ENCODE peak calls at places on chromosomes 6 and 20, in ten cellular contexts. S is AG04450, A is lung, I is prostate gland, E is gastrocnemius medialis, X is colonic mucosa, V is hepatocyte, M is sigmoid colon, P is endothelial cell of umbilical vein, W is GM23338. O is an unnamed sample.

GRCh38 chr6:158253248-158253647 is 59.0 kb upstream of the TULP4 start:
- DNase-seq in S (no peak), A (no peak), I (no peak), E (no peak), X (no peak), V (no peak), M (no peak), P (no peak), W (no peak), O (no peak)

GRCh38 chr6:101909376-101909775 is 515.9 kb downstream of the GRIK2 start:
- DNase-seq in S (no peak), A (no peak), I (no peak), E (no peak), X (no peak), V (no peak), M (no peak), P (no peak), W (no peak), O (no peak)

GRCh38 chr6:2852514-2852855 is 10.8 kb upstream of the SERPINB1 start:
- DNase-seq in S (no peak), A (no peak), I (no peak), E (no peak), X (no peak), V (no peak), M (no peak), P (no peak), W (no peak), O (no peak)

GRCh38 chr20:44017905-44018683 is 103.4 kb downstream of the TOX2 start:
- DNase-seq in S (peak; percentile 69), A (peak; percentile 85), I (peak; percentile 40), E (peak; percentile 39), X (peak; percentile 96), V (peak; percentile 68), M (peak; percentile 91), P (peak; percentile 84), W (no peak), O (peak; percentile 68)

GRCh38 chr6:122704086-122704485 is 75.4 kb upstream of the FABP7 start:
- DNase-seq in S (no peak), A (no peak), I (no peak), E (no peak), X (no peak), V (no peak), M (no peak), P (no peak), W (no peak), O (no peak)

GRCh38 chr20:34938466-34939163 is 17.0 kb downstream of the GSS start:
- DNase-seq in S (no peak), A (peak; percentile 51), I (peak; percentile 41), E (peak; percentile 40), X (peak; percentile 93), V (no peak), M (peak; percentile 73), P (peak; percentile 81), W (no peak), O (no peak)

GRCh38 chr6:136138003-136138402 is 112.1 kb downstream of the MTFR2 start:
- DNase-seq in S (no peak), A (no peak), I (no peak), E (no peak), X (no peak), V (no peak), M (no peak), P (no peak), W (no peak), O (no peak)

GRCh38 chr20:2164966-2165365 is 63.3 kb downstream of the STK35 start:
- DNase-seq in S (no peak), A (no peak), I (no peak), E (no peak), X (no peak), V (no peak), M (no peak), P (no peak), W (no peak), O (no peak)

GRCh38 chr20:19851863-19852262 is 93.8 kb downstream of the RIN2 start:
- DNase-seq in S (no peak), A (no peak), I (no peak), E (no peak), X (peak; percentile 15), V (no peak), M (no peak), P (no peak), W (no peak), O (no peak)

GRCh38 chr20:48788486-48789072 is 39.2 kb downstream of the PREX1 start:
- DNase-seq in S (no peak), A (no peak), I (no peak), E (no peak), X (no peak), V (no peak), M (no peak), P (no peak), W (no peak), O (no peak)

DNA sequence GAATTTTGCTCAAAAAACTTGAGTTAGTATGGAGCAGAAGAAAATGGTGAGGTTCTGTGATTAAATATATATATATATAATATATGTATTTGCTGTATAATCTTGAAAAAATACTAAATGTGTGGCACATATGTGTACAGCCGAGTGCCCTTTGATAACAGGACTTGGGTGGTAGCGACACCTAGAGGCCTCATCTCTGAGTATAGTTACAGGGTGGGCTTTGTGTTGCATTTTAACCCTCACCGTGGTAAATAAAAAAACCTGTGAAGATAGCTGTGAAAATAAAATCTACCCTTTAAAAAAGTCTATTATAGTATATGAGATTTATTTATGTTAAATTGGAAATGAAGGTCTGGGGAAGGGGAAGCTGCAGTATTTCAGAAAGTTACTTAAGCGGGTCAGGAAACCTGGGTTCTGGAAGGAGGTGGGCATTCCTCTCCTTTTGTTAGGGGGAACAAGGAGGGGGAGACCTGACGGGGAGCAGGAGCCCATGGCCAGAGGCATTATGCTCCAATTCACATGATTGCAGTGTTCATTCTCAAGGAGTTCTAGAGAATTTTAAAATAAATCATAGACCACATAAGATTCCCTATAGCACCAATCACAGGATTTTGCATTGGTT is 82.7 kb downstream of the SH3BGRL2 start:
- DNase-seq in S (no peak), A (peak; percentile 38), I (peak; percentile 32), E (no peak), X (peak; percentile 65), V (peak; percentile 77), M (no peak), P (peak; percentile 64), W (peak; percentile 78), O (no peak)
- TF ChIP-seq CTCF in S (peak; percentile 59), A (peak; percentile 24), I (peak; percentile 60), E (peak; percentile 66), X (peak; percentile 47), V (peak; percentile 87), M (peak; percentile 13), P (peak; percentile 62), W (peak; percentile 85), O (peak; percentile 40)

DNA sequence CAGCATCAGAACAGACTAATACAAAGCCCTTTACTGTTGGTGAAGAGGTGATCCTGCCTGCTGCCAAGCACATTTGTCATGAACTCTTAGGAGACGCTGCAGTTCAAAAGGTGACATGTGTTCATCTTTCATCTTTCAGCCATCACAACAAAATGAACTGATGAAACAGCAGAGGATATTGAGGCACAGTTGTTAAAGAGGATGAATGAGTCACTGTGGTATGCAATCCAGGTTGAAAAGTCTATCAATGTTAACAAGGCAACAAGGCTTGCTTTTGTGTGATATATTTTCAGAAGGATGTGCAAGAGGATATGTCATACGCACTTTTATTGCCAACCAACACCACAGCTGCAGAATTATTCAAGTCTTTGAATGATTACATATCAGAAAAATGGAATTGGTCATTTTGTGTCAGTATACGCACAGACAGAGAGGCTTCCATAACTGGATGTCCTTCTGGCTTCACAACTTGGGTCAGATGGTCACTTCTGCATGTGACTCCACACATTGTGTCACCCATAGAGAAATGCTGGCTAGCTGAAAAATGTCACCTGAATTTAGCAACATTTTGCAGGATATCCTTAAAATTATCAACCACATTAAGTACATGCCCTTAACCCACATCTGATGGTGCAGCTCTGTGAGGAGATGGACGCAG is 52.3 kb upstream of the PLN start:
- DNase-seq in S (peak; percentile 2), A (no peak), I (no peak), E (no peak), X (no peak), V (no peak), M (no peak), P (peak; percentile 55), W (no peak), O (no peak)
- H3K27ac ChIP-seq in S (no peak overlapping the region), A (no peak overlapping the region), I (no peak overlapping the region), E (no peak overlapping the region), X (no peak overlapping the region), V (no peak overlapping the region), M (no peak overlapping the region), P (no peak overlapping the region), W (no peak overlapping the region), O (no peak overlapping the region)

DNA sequence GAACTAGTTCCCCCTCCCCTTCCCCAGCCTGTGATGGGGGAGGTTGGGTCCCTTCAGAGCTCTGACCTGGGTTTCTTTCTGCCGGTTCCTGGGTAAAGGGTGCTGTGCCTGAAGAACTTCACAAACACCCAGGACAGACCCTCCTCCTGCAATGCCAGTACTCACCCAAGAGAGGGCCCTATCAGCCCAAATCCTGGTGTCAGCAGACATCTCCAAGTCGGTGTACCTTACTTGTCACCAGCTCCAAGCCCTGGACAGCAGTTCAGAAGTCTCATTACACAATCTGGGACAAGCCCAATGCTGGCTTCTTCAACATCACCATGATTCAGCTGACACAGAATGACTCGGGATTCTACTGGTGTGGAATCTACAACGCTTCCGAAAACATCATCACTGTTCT is 467 bp downstream of the TREML4 start:
- DNase-seq in S (no peak), A (no peak), I (no peak), E (no peak), X (no peak), V (no peak), M (no peak), P (no peak), W (peak; percentile 52), O (no peak)
- H3K4me3 ChIP-seq in S (no peak overlapping the region), A (no peak overlapping the region), I (no peak overlapping the region), E (no peak overlapping the region), X (no peak overlapping the region), V (no peak overlapping the region), M (no peak overlapping the region), P (no peak overlapping the region), W (no peak overlapping the region), O (no peak overlapping the region)

GRCh38 chr6:10331336-10331735 is 83.5 kb downstream of the TFAP2A start:
- DNase-seq in S (no peak), A (no peak), I (no peak), E (no peak), X (no peak), V (no peak), M (no peak), P (no peak), W (no peak), O (no peak)
- TF ChIP-seq CTCF in S (no peak), A (no peak), I (no peak), E (no peak), X (no peak), V (no peak), M (no peak), P (no peak), W (no peak), O (no peak)

DNA sequence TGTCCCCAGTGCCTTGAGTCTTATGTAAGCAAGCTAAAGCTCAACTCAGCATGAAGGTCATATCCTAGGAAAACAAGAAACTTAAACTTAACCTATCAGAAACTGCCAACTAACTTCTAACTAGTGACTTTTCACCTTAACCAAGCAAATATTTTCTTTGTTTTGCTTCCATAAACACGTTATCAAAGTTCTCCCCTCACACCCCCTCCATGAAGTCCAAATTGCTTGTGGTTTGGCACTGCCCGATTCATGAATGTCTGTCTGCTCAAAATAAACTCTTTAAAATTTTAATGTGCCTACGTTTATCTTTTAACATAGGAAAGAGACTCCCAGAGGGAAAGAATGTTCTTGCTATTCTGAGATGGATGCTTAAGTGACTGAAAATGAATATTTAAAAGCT is 34.9 kb downstream of the GSTA2 start:
- DNase-seq in S (no peak), A (no peak), I (peak; percentile 23), E (no peak), X (no peak), V (no peak), M (no peak), P (no peak), W (no peak), O (no peak)
- H3K27ac ChIP-seq in S (no peak overlapping the region), A (no peak overlapping the region), I (no peak overlapping the region), E (no peak overlapping the region), X (no peak overlapping the region), V (peak overlapping the region; percentile 4), M (no peak overlapping the region), P (no peak overlapping the region), W (no peak overlapping the region), O (peak overlapping the region; percentile 70)